ENCODE peak calls at places on chromosome 18, in five cellular contexts. C is DND-41, G is psoas muscle, I is kidney, X is tibial artery. L is an unnamed sample.

GRCh38 chr18:62586781-62587487 is 64.1 kb downstream of the ZCCHC2 start:
- DNase-seq in C (no peak), G (no peak), I (no peak), X (no peak), L (no peak)

GRCh38 chr18:75231053-75231406 is 20.4 kb downstream of the TSHZ1 start:
- DNase-seq in C (no peak), G (no peak), I (no peak), X (no peak), L (no peak)

GRCh38 chr18:77407733-77408132 is 158.1 kb downstream of the GALR1 start:
- DNase-seq in C (no peak), G (no peak), I (no peak), X (no peak), L (no peak)

GRCh38 chr18:25795178-25795577 is 295.2 kb downstream of the SS18 start:
- DNase-seq in C (no peak), G (no peak), I (no peak), X (no peak), L (no peak)

GRCh38 chr18:22499421-22499820 is 81.7 kb upstream of the CTAGE1 start:
- DNase-seq in C (no peak), G (no peak), I (no peak), X (no peak), L (no peak)

GRCh38 chr18:9827856-9828793 is 57.6 kb upstream of the TXNDC2 start:
- DNase-seq in C (no peak), G (peak; percentile 37), I (no peak), X (no peak), L (no peak)

GRCh38 chr18:48026216-48026615 is 95.8 kb upstream of the SMAD2 start:
- DNase-seq in C (no peak), G (no peak), I (peak; percentile 42), X (peak; percentile 43), L (no peak)

GRCh38 chr18:7601249-7601620 is 34.1 kb downstream of the PTPRM start:
- DNase-seq in C (no peak), G (no peak), I (no peak), X (no peak), L (no peak)

GRCh38 chr18:57029761-57030160 is 117.1 kb upstream of the BOD1L2 start:
- DNase-seq in C (no peak), G (no peak), I (no peak), X (no peak), L (peak; percentile 38)

GRCh38 chr18:48534364-48534763 is 4.5 kb upstream of the CTIF start:
- DNase-seq in C (no peak), G (no peak), I (no peak), X (no peak), L (no peak)

GRCh38 chr18:8742382-8743361 is 37.3 kb downstream of the MTCL1 start:
- DNase-seq in C (no peak), G (no peak), I (no peak), X (no peak), L (no peak)

GRCh38 chr18:33470229-33470628 is 29.7 kb upstream of the CCDC178 start:
- DNase-seq in C (no peak), G (no peak), I (no peak), X (no peak), L (no peak)

GRCh38 chr18:45958730-45959129 is 8.4 kb downstream of the EPG5 start:
- DNase-seq in C (no peak), G (no peak), I (no peak), X (no peak), L (no peak)

GRCh38 chr18:286515-287310 is 18.9 kb upstream of the THOC1 start:
- DNase-seq in C (no peak), G (no peak), I (no peak), X (no peak), L (peak; percentile 14)

GRCh38 chr18:44770641-44771040 is 90.0 kb downstream of the SETBP1 start:
- DNase-seq in C (no peak), G (no peak), I (no peak), X (no peak), L (no peak)

GRCh38 chr18:4319738-4320677 is 135.1 kb downstream of the DLGAP1 start:
- DNase-seq in C (no peak), G (no peak), I (no peak), X (no peak), L (no peak)

GRCh38 chr18:7575465-7576026 is 8.4 kb downstream of the PTPRM start:
- DNase-seq in C (no peak), G (no peak), I (no peak), X (no peak), L (no peak)

GRCh38 chr18:10792181-10792580 is 266.4 kb downstream of the NAPG start:
- DNase-seq in C (no peak), G (no peak), I (no peak), X (no peak), L (no peak)

GRCh38 chr18:13612111-13612997 is 114.0 kb downstream of the FAM210A start:
- DNase-seq in C (peak; percentile 98), G (no peak), I (no peak), X (no peak), L (no peak)

GRCh38 chr18:67318651-67319050 is 197.9 kb downstream of the DSEL start:
- DNase-seq in C (no peak), G (no peak), I (no peak), X (no peak), L (no peak)

GRCh38 chr18:56615738-56616520 is 22.5 kb downstream of the TXNL1 start:
- DNase-seq in C (no peak), G (no peak), I (no peak), X (no peak), L (peak; percentile 85)

GRCh38 chr18:12751891-12752290 is 49.0 kb downstream of the PSMG2 start:
- DNase-seq in C (peak; percentile 35), G (no peak), I (no peak), X (peak; percentile 42), L (peak; percentile 20)

GRCh38 chr18:36066731-36067117 is 635 bp downstream of the RPRD1A start:
- DNase-seq in C (no peak), G (no peak), I (no peak), X (no peak), L (no peak)

GRCh38 chr18:36064027-36064808 is 3.1 kb downstream of the RPRD1A start:
- DNase-seq in C (no peak), G (no peak), I (peak; percentile 74), X (no peak), L (no peak)

GRCh38 chr18:36067118-36067957 is at the start of gene RPRD1A:
- DNase-seq in C (peak; percentile 97), G (peak; percentile 98), I (peak; percentile 99), X (peak; percentile 98), L (peak; percentile 98)

GRCh38 chr18:36066001-36066400 is 1.4 kb downstream of the RPRD1A start:
- DNase-seq in C (no peak), G (no peak), I (no peak), X (no peak), L (no peak)
- H3K27ac ChIP-seq in C (peak overlapping the region; percentile 92), G (no peak overlapping the region), I (no peak overlapping the region), X (no peak overlapping the region), L (no peak overlapping the region)

GRCh38 chr18:39795350-39795749 is 2159.7 kb upstream of the PIK3C3 start:
- DNase-seq in C (no peak), G (no peak), I (no peak), X (no peak), L (no peak)
- TF ChIP-seq CTCF in C (no peak), G (no peak), I (no peak), X (no peak), L (no peak)

GRCh38 chr18:23838801-23839366 is 149.6 kb downstream of the LAMA3 start:
- DNase-seq in C (no peak), G (no peak), I (no peak), X (no peak), L (no peak)
- H3K4me3 ChIP-seq in C (no peak overlapping the region), G (no peak overlapping the region), I (no peak overlapping the region), X (no peak overlapping the region), L (no peak overlapping the region)

DNA sequence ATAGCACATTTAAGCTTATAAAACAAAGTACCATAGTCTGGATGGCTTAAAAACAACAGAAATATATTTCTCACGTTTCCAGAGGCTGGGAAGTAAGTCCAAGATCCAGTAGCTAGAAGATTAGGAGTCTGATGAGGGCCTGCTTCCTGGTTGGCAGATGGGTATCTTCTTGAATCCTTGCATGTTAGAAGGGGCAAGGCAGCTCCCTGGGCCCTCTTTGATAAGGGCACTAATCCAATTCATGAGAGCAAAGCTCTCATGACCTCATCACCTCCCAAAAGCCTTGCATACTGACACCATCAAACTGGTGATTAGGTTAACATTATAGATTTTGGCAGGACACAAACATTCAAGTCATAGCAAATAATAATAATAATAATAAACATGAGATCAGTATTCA is 146.4 kb downstream of the CCDC102B start:
- DNase-seq in C (no peak), G (no peak), I (no peak), X (no peak), L (no peak)
- H3K27ac ChIP-seq in C (no peak overlapping the region), G (no peak overlapping the region), I (no peak overlapping the region), X (no peak overlapping the region), L (no peak overlapping the region)

L was measured in WERI-Rb-1.